ENCODE peak calls at places on chromosomes 16 and 17, in five cellular contexts. K, D, C, V and P are unnamed samples.

GRCh38 chr16:524274-525011 is 3.1 kb upstream of the CAPN15 start:
- DNase-seq in K (no peak), D (no peak), C (no peak), V (no peak), P (no peak)

GRCh38 chr17:17406225-17406624 is 70.6 kb upstream of the MED9 start:
- DNase-seq in K (no peak), D (no peak), C (no peak), V (no peak), P (no peak)

GRCh38 chr17:82839617-82840292 is at the start of gene ZNF750:
- DNase-seq in K (no peak), D (no peak), C (no peak), V (peak; percentile 36), P (no peak)

GRCh38 chr17:57455063-57455914 is 199.0 kb downstream of the MSI2 start:
- DNase-seq in K (no peak), D (no peak), C (peak; percentile 62), V (no peak), P (no peak)

GRCh38 chr17:17021194-17021863 is 20.9 kb upstream of the MPRIP start:
- DNase-seq in K (no peak), D (no peak), C (peak; percentile 72), V (no peak), P (peak; percentile 81)

GRCh38 chr17:81844327-81844851 is 9.5 kb upstream of the PPP1R27 start:
- DNase-seq in K (no peak), D (no peak), C (no peak), V (no peak), P (no peak)

GRCh38 chr16:84569382-84569987 is 48.4 kb downstream of the COTL1 start:
- DNase-seq in K (no peak), D (no peak), C (peak; percentile 66), V (no peak), P (peak; percentile 57)

GRCh38 chr17:78737332-78737731 is 44.7 kb downstream of the CYTH1 start:
- DNase-seq in K (no peak), D (peak; percentile 42), C (no peak), V (peak; percentile 70), P (no peak)

GRCh38 chr17:38693700-38694329 is 11.3 kb upstream of the MLLT6 start:
- DNase-seq in K (no peak), D (no peak), C (peak; percentile 68), V (no peak), P (peak; percentile 71)

GRCh38 chr16:77064037-77064436 is 127.0 kb upstream of the MON1B start:
- DNase-seq in K (no peak), D (no peak), C (no peak), V (no peak), P (no peak)

GRCh38 chr16:4315185-4316102 is at the start of gene GLIS2:
- DNase-seq in K (no peak), D (no peak), C (no peak), V (peak; percentile 87), P (peak; percentile 73)

GRCh38 chr17:37187262-37187661 is 188.5 kb upstream of the C17orf78 start:
- DNase-seq in K (no peak), D (peak; percentile 25), C (no peak), V (no peak), P (no peak)

GRCh38 chr17:8927395-8927794 is 38.1 kb downstream of the PIK3R5 start:
- DNase-seq in K (no peak), D (no peak), C (no peak), V (no peak), P (no peak)

GRCh38 chr17:74101527-74101926 is 102.0 kb upstream of the RPL38 start:
- DNase-seq in K (no peak), D (no peak), C (no peak), V (no peak), P (no peak)

GRCh38 chr16:78091419-78091818 is 8.0 kb upstream of the WWOX start:
- DNase-seq in K (no peak), D (no peak), C (no peak), V (no peak), P (no peak)

GRCh38 chr16:57194512-57194911 is 8.4 kb downstream of the RSPRY1 start:
- DNase-seq in K (no peak), D (peak; percentile 63), C (no peak), V (peak; percentile 65), P (no peak)